ENCODE peak calls at places on chromosomes 11 and 22, in seven cellular contexts. A is fibroblast of mammary gland; O is NCI-H1930; Q is activated T-helper 9 cell treated with anti-CD3 and anti-CD28 coated beads, Interleukin-2, amount 50 U/mL, for 16 hours; T is HTR-8/SVneo; R is NCI-H1092; Z is HEK293T. V is an unnamed sample.

GRCh38 chr11:61529537-61530225 is 21.1 kb downstream of the LRRC10B start:
- DNase-seq in A (peak; percentile 59), O (no peak), Q (no peak), T (no peak), R (no peak), Z (no peak), V (no peak)

GRCh38 chr11:206516-207212 is 535 bp downstream of the BET1L start:
- DNase-seq in A (peak; percentile 16), O (no peak), Q (no peak), T (no peak), R (no peak), Z (peak; percentile 28), V (no peak)

GRCh38 chr11:84552791-84553190 is 1074.4 kb downstream of the DLG2 start:
- DNase-seq in A (no peak), O (no peak), Q (no peak), T (no peak), R (no peak), Z (no peak), V (no peak)

GRCh38 chr11:128029219-128029722 is 558.1 kb downstream of the ETS1 start:
- DNase-seq in A (peak; percentile 76), O (no peak), Q (no peak), T (no peak), R (no peak), Z (no peak), V (no peak)

GRCh38 chr22:50635591-50635990 is 7.6 kb upstream of the ARSA start:
- DNase-seq in A (no peak), O (no peak), Q (no peak), T (no peak), R (no peak), Z (no peak), V (no peak)

GRCh38 chr11:122598971-122599370 is 56.6 kb upstream of the UBASH3B start:
- DNase-seq in A (peak; percentile 24), O (no peak), Q (no peak), T (no peak), R (no peak), Z (no peak), V (no peak)

GRCh38 chr11:69307421-69307820 is 13.5 kb downstream of the MYEOV start:
- DNase-seq in A (no peak), O (no peak), Q (no peak), T (no peak), R (no peak), Z (no peak), V (no peak)

GRCh38 chr11:78840623-78841022 is 266.0 kb upstream of the NARS2 start:
- DNase-seq in A (peak; percentile 88), O (no peak), Q (no peak), T (no peak), R (no peak), Z (no peak), V (no peak)

GRCh38 chr11:68380786-68381622 is 68.6 kb downstream of the LRP5 start:
- DNase-seq in A (no peak), O (no peak), Q (no peak), T (no peak), R (no peak), Z (no peak), V (no peak)

GRCh38 chr11:86797133-86797532 is 3.2 kb upstream of the PRSS23 start:
- DNase-seq in A (no peak), O (no peak), Q (no peak), T (no peak), R (no peak), Z (no peak), V (no peak)

GRCh38 chr11:29448246-29448877 is 568.5 kb downstream of the KCNA4 start:
- DNase-seq in A (peak; percentile 20), O (peak; percentile 25), Q (no peak), T (peak; percentile 10), R (no peak), Z (peak; percentile 26), V (no peak)

GRCh38 chr11:58573451-58574104 is 2.1 kb downstream of the LPXN start:
- DNase-seq in A (peak; percentile 91), O (no peak), Q (peak; percentile 64), T (peak; percentile 55), R (no peak), Z (no peak), V (no peak)

GRCh38 chr22:24179478-24180210 is 1.6 kb upstream of the SUSD2 start:
- DNase-seq in A (no peak), O (no peak), Q (no peak), T (no peak), R (no peak), Z (no peak), V (no peak)

GRCh38 chr11:115153135-115153534 is 351.1 kb downstream of the CADM1 start:
- DNase-seq in A (no peak), O (peak; percentile 7), Q (no peak), T (no peak), R (no peak), Z (no peak), V (no peak)

GRCh38 chr22:38218661-38219331 is 17.0 kb downstream of the MAFF start:
- DNase-seq in A (peak; percentile 89), O (no peak), Q (peak; percentile 53), T (peak; percentile 71), R (no peak), Z (no peak), V (no peak)

GRCh38 chr22:46057206-46057605 is 80.2 kb upstream of the WNT7B start:
- DNase-seq in A (peak; percentile 57), O (no peak), Q (no peak), T (no peak), R (no peak), Z (no peak), V (no peak)

GRCh38 chr22:37294747-37295146 is 12.4 kb downstream of the CYTH4 start:
- DNase-seq in A (no peak), O (no peak), Q (no peak), T (no peak), R (no peak), Z (no peak), V (no peak)

GRCh38 chr22:30694638-30695350 is at the start of gene OSBP2:
- DNase-seq in A (no peak), O (peak; percentile 43), Q (peak; percentile 5), T (no peak), R (peak; percentile 28), Z (peak; percentile 77), V (no peak)

GRCh38 chr11:46001427-46002049 is 79.1 kb downstream of the LARGE2 start:
- DNase-seq in A (no peak), O (no peak), Q (no peak), T (no peak), R (no peak), Z (no peak), V (no peak)

GRCh38 chr11:132895340-132895739 is 637.0 kb downstream of the OPCML start:
- DNase-seq in A (no peak), O (no peak), Q (no peak), T (peak; percentile 5), R (no peak), Z (no peak), V (no peak)

GRCh38 chr22:28882545-28882877 is 861 bp upstream of the ZNRF3 start:
- DNase-seq in A (no peak), O (no peak), Q (no peak), T (no peak), R (no peak), Z (no peak), V (no peak)

GRCh38 chr22:23380230-23380573 is 199.9 kb downstream of the IGLL1 start:
- DNase-seq in A (no peak), O (no peak), Q (no peak), T (no peak), R (no peak), Z (no peak), V (no peak)

GRCh38 chr22:36104435-36104834 is 56.1 kb downstream of the APOL3 start:
- DNase-seq in A (no peak), O (no peak), Q (no peak), T (no peak), R (no peak), Z (no peak), V (no peak)

GRCh38 chr11:7555067-7555699 is 41.4 kb downstream of the PPFIBP2 start:
- DNase-seq in A (peak; percentile 42), O (peak; percentile 68), Q (no peak), T (no peak), R (no peak), Z (no peak), V (no peak)

GRCh38 chr11:32779131-32779530 is 15.3 kb downstream of the CCDC73 start:
- DNase-seq in A (no peak), O (no peak), Q (no peak), T (no peak), R (no peak), Z (no peak), V (no peak)

GRCh38 chr22:49062155-49063039 is 765.3 kb downstream of the BRD1 start:
- DNase-seq in A (no peak), O (no peak), Q (no peak), T (no peak), R (no peak), Z (no peak), V (no peak)

GRCh38 chr22:49763696-49764095 is 64.0 kb downstream of the BRD1 start:
- DNase-seq in A (no peak), O (no peak), Q (no peak), T (no peak), R (no peak), Z (no peak), V (no peak)

GRCh38 chr11:65504671-65505433 is 6.0 kb downstream of the MALAT1 start:
- DNase-seq in A (peak; percentile 47), O (no peak), Q (no peak), T (no peak), R (no peak), Z (no peak), V (no peak)

GRCh38 chr11:33567004-33567403 is 133.6 kb downstream of the C11orf91 start:
- DNase-seq in A (no peak), O (no peak), Q (no peak), T (no peak), R (no peak), Z (no peak), V (no peak)

GRCh38 chr11:46529086-46529905 is 64.5 kb downstream of the AMBRA1 start:
- DNase-seq in A (peak; percentile 67), O (peak; percentile 59), Q (peak; percentile 56), T (peak; percentile 83), R (peak; percentile 57), Z (peak; percentile 83), V (no peak)

GRCh38 chr22:41968601-41969000 is 642 bp upstream of the SEPTIN3 start:
- DNase-seq in A (no peak), O (no peak), Q (no peak), T (no peak), R (no peak), Z (no peak), V (no peak)

GRCh38 chr22:23565942-23566715 is 14.0 kb downstream of the IGLL1 start:
- DNase-seq in A (no peak), O (no peak), Q (no peak), T (no peak), R (no peak), Z (peak; percentile 57), V (no peak)

GRCh38 chr11:129460714-129461113 is 85.1 kb downstream of the BARX2 start:
- DNase-seq in A (no peak), O (no peak), Q (no peak), T (no peak), R (peak; percentile 4), Z (no peak), V (no peak)

GRCh38 chr11:133724116-133724515 is 121.2 kb downstream of the SPATA19 start:
- DNase-seq in A (no peak), O (no peak), Q (no peak), T (no peak), R (no peak), Z (no peak), V (no peak)